ENCODE peak calls at places on chromosomes 6 and 20, in eight cellular contexts. B is GM19239, S is T follicular helper cell, W is lower lobe of right lung, E is NCI-H460, C is WTC11, T is MCF 10A, X is memory B cell. M is an unnamed sample.
A peak's percentile ranks its signal among the peaks of the same experiment; 100 is the strongest.

GRCh38 chr6:134063121-134063965 is 10.9 kb upstream of the SLC2A12 start:
- DNase-seq in T (no peak), C (peak; percentile 22), X (no peak), W (no peak), E (no peak), S (no peak), B (no peak), M (no peak)

GRCh38 chr20:35942243-35942642 is 12.1 kb downstream of the SCAND1 start:
- DNase-seq in X (no peak), S (no peak), C (no peak), E (no peak), W (no peak), B (no peak), T (no peak), M (no peak)

GRCh38 chr6:169962604-169963469 is 211.4 kb downstream of the ERMARD start:
- DNase-seq in C (no peak), E (no peak), B (no peak), X (peak; percentile 8), S (no peak), W (no peak), T (no peak), M (no peak)

GRCh38 chr6:141848029-141848890 is 284.5 kb upstream of the GJE1 start:
- DNase-seq in W (no peak), B (no peak), T (no peak), C (no peak), X (no peak), S (peak; percentile 6), E (no peak), M (no peak)

GRCh38 chr6:132443206-132443605 is 41.9 kb upstream of the MOXD1 start:
- DNase-seq in W (no peak), C (no peak), T (no peak), B (no peak), E (no peak), S (no peak), X (no peak), M (no peak)

GRCh38 chr6:35299674-35300073 is 2.1 kb downstream of the DEF6 start:
- DNase-seq in T (no peak), X (peak; percentile 40), S (no peak), W (peak; percentile 67), C (no peak), E (no peak), B (no peak), M (no peak)

GRCh38 chr20:44448753-44449546 is 26.7 kb upstream of the TTPAL start:
- DNase-seq in W (no peak), X (no peak), S (no peak), T (peak; percentile 36), C (peak; percentile 79), B (no peak), E (no peak), M (no peak)

GRCh38 chr6:62286470-62286843 is 432 bp upstream of the KHDRBS2 start:
- DNase-seq in X (peak; percentile 10), C (peak; percentile 9), B (no peak), S (no peak), E (no peak), T (no peak), W (no peak), M (no peak)

GRCh38 chr6:73395875-73396274 is 1.2 kb downstream of the DDX43 start:
- DNase-seq in S (no peak), E (no peak), X (no peak), W (no peak), T (no peak), C (no peak), B (no peak), M (no peak)

GRCh38 chr6:52877168-52877567 is 32.3 kb downstream of the GSTA3 start:
- DNase-seq in S (no peak), T (peak; percentile 61), W (no peak), B (no peak), X (no peak), E (no peak), C (no peak), M (no peak)

GRCh38 chr6:55678330-55679224 is 99.6 kb upstream of the HMGCLL1 start:
- DNase-seq in T (no peak), B (no peak), C (no peak), W (no peak), E (no peak), X (no peak), S (no peak), M (no peak)

GRCh38 chr20:45432294-45432693 is 16.4 kb downstream of the PIGT start:
- DNase-seq in W (no peak), B (peak; percentile 57), X (peak; percentile 46), E (no peak), S (no peak), T (no peak), C (no peak), M (no peak)

GRCh38 chr6:136090929-136091328 is 159.2 kb downstream of the MTFR2 start:
- DNase-seq in B (no peak), C (no peak), X (no peak), T (no peak), E (no peak), S (no peak), W (no peak), M (no peak)

GRCh38 chr20:37235065-37235464 is 26.5 kb downstream of the GHRH start:
- DNase-seq in X (no peak), B (no peak), C (no peak), W (no peak), T (no peak), S (no peak), E (no peak), M (no peak)